ENCODE peak calls at places on chromosomes 5 and 9, in ten cellular contexts. I is NCI-H460; V is stimulated activated CD4-positive, alpha-beta T cell treated with anti-CD3 and anti-CD28 coated beads, Interleukin-1b, Interleukin-23, amount 100 ng/mL, for 24 hours; W is adipocyte; K is nucleus accumbens; D is NCI-H510A; R is RWPE1; J is neural progenitor cell; X is activated T-cell treated with anti-CD3 and anti-CD28 coated beads for 1 hour; E is naive thymus-derived CD4-positive, alpha-beta T cell. H is an unnamed sample.

GRCh38 chr5:9233035-9233434 is 312.8 kb downstream of the SEMA5A start:
- DNase-seq in I (peak; percentile 1), K (no peak), E (no peak), W (no peak), J (no peak), R (no peak), D (no peak), X (no peak), V (no peak), H (no peak)

GRCh38 chr9:14749738-14750137 is 27.2 kb upstream of the CER1 start:
- DNase-seq in E (no peak), R (no peak), J (peak; percentile 9), W (no peak), D (no peak), K (no peak), V (no peak), I (no peak), X (no peak), H (no peak)

GRCh38 chr9:34096751-34097150 is 29.7 kb downstream of the DCAF12 start:
- DNase-seq in W (no peak), V (no peak), I (no peak), R (no peak), J (no peak), E (no peak), X (no peak), K (no peak), D (no peak), H (no peak)

GRCh38 chr5:81182396-81183390 is 50.4 kb upstream of the CKMT2 start:
- DNase-seq in D (no peak), I (no peak), V (no peak), E (no peak), J (no peak), R (no peak), K (no peak), W (no peak), X (no peak), H (no peak)

GRCh38 chr9:124558777-124559470 is 51.7 kb upstream of the NR5A1 start:
- DNase-seq in V (no peak), W (no peak), R (no peak), I (no peak), J (no peak), D (no peak), E (no peak), K (no peak), X (no peak), H (no peak)

GRCh38 chr5:84382363-84383295 is 2.1 kb downstream of the EDIL3 start:
- DNase-seq in W (peak; percentile 85), X (no peak), D (peak; percentile 56), I (peak; percentile 41), J (peak; percentile 82), V (no peak), E (no peak), R (peak; percentile 52), K (peak; percentile 25), H (no peak)

GRCh38 chr5:20486826-20487225 is 498.8 kb upstream of the CDH18 start:
- DNase-seq in E (no peak), X (no peak), K (no peak), W (no peak), V (no peak), J (no peak), I (no peak), D (no peak), R (no peak), H (no peak)

GRCh38 chr9:69535911-69536310 is 136.3 kb downstream of the APBA1 start:
- DNase-seq in K (no peak), J (no peak), V (no peak), E (no peak), X (no peak), I (no peak), W (peak; percentile 50), D (no peak), R (no peak), H (no peak)

GRCh38 chr5:22088517-22088916 is 764.6 kb downstream of the CDH12 start:
- DNase-seq in X (no peak), V (no peak), J (no peak), E (no peak), R (no peak), K (no peak), W (no peak), I (no peak), D (no peak), H (no peak)

GRCh38 chr9:85420750-85421149 is 321.0 kb downstream of the AGTPBP1 start:
- DNase-seq in I (no peak), K (no peak), D (no peak), J (peak; percentile 82), R (no peak), E (no peak), W (no peak), X (no peak), V (no peak), H (no peak)

GRCh38 chr9:114392749-114393112 is 4.9 kb upstream of the AKNA start:
- DNase-seq in K (no peak), I (no peak), X (no peak), R (no peak), V (no peak), W (no peak), E (no peak), J (no peak), D (no peak), H (no peak)

GRCh38 chr5:98588225-98588624 is 185.2 kb upstream of the RGMB start:
- DNase-seq in I (no peak), E (no peak), X (no peak), R (no peak), V (no peak), W (peak; percentile 17), K (no peak), J (no peak), D (no peak), H (no peak)

GRCh38 chr5:142832263-142832662 is 62.1 kb downstream of the ARHGAP26 start:
- DNase-seq in K (no peak), W (no peak), E (no peak), I (no peak), X (no peak), D (no peak), J (no peak), R (no peak), V (no peak), H (no peak)

H was measured in CD14-positive monocyte.